ENCODE peak calls at places on chromosome 14, in five cellular contexts. D is CD8-positive, alpha-beta T cell; F is mammary epithelial cell; W is GM23248; V is left lung. U is an unnamed sample.

GRCh38 chr14:31232081-31232480 is 24.5 kb upstream of the HECTD1 start:
- DNase-seq in D (no peak), F (no peak), W (no peak), V (no peak), U (no peak)

GRCh38 chr14:88599761-88600439 is 37.1 kb downstream of the ZC3H14 start:
- DNase-seq in D (no peak), F (no peak), W (no peak), V (no peak), U (no peak)

GRCh38 chr14:28308727-28309126 is 457.9 kb upstream of the FOXG1 start:
- DNase-seq in D (no peak), F (peak; percentile 81), W (no peak), V (no peak), U (no peak)

GRCh38 chr14:55936691-55937090 is 181.5 kb upstream of the PELI2 start:
- DNase-seq in D (no peak), F (no peak), W (no peak), V (no peak), U (no peak)

GRCh38 chr14:89447182-89447970 is 30.3 kb upstream of the FOXN3 start:
- DNase-seq in D (no peak), F (no peak), W (no peak), V (no peak), U (no peak)

GRCh38 chr14:63717704-63718103 is 10.2 kb downstream of the SGPP1 start:
- DNase-seq in D (no peak), F (peak; percentile 20), W (peak; percentile 61), V (no peak), U (no peak)

GRCh38 chr14:33642080-33642479 is 308.8 kb downstream of the EGLN3 start:
- DNase-seq in D (no peak), F (no peak), W (no peak), V (no peak), U (no peak)

GRCh38 chr14:53399057-53399456 is 245.9 kb upstream of the DDHD1 start:
- DNase-seq in D (no peak), F (no peak), W (peak; percentile 42), V (no peak), U (no peak)

GRCh38 chr14:47269788-47270492 is 405.5 kb downstream of the MDGA2 start:
- DNase-seq in D (no peak), F (no peak), W (peak; percentile 4), V (no peak), U (no peak)

GRCh38 chr14:61736751-61737150 is 25.5 kb upstream of the SNAPC1 start:
- DNase-seq in D (no peak), F (no peak), W (peak; percentile 33), V (no peak), U (no peak)

GRCh38 chr14:53004976-53005375 is 54.1 kb upstream of the FERMT2 start:
- DNase-seq in D (no peak), F (no peak), W (peak; percentile 18), V (no peak), U (no peak)

GRCh38 chr14:84493779-84494178 is 1036.2 kb upstream of the FLRT2 start:
- DNase-seq in D (no peak), F (no peak), W (no peak), V (no peak), U (no peak)

GRCh38 chr14:68042591-68043210 is 223.1 kb downstream of the RAD51B start:
- DNase-seq in D (no peak), F (peak; percentile 39), W (no peak), V (no peak), U (no peak)

GRCh38 chr14:104680056-104680805 is 9.2 kb upstream of the INF2 start:
- DNase-seq in D (no peak), F (peak; percentile 85), W (peak; percentile 95), V (peak; percentile 81), U (no peak)

GRCh38 chr14:104683653-104684448 is 5.6 kb upstream of the INF2 start:
- DNase-seq in D (no peak), F (no peak), W (no peak), V (peak; percentile 70), U (no peak)

GRCh38 chr14:104681689-104682074 is 7.7 kb upstream of the INF2 start:
- DNase-seq in D (no peak), F (peak; percentile 77), W (peak; percentile 82), V (peak; percentile 89), U (peak; percentile 88)

GRCh38 chr14:104680806-104681688 is 8.4 kb upstream of the INF2 start:
- DNase-seq in D (no peak), F (peak; percentile 89), W (peak; percentile 94), V (peak; percentile 83), U (peak; percentile 91)

GRCh38 chr14:104682107-104682593 is 7.3 kb upstream of the INF2 start:
- DNase-seq in D (no peak), F (no peak), W (no peak), V (peak; percentile 70), U (no peak)
- H3K27ac ChIP-seq in D (no peak overlapping the region), F (peak overlapping the region; percentile 25), W (peak overlapping the region; percentile 98), V (peak overlapping the region; percentile 81), U (peak overlapping the region; percentile 63)

GRCh38 chr14:65075628-65076325 is 26.5 kb downstream of the MAX start:
- DNase-seq in D (no peak), F (no peak), W (no peak), V (peak; percentile 79), U (no peak)

GRCh38 chr14:65079788-65080187 is 22.5 kb downstream of the MAX start:
- DNase-seq in D (no peak), F (no peak), W (no peak), V (no peak), U (no peak)

GRCh38 chr14:65074449-65075155 is 27.7 kb downstream of the MAX start:
- DNase-seq in D (no peak), F (no peak), W (no peak), V (no peak), U (no peak)

GRCh38 chr14:65079201-65079600 is 23.1 kb downstream of the MAX start:
- DNase-seq in D (no peak), F (no peak), W (no peak), V (no peak), U (no peak)

DNA sequence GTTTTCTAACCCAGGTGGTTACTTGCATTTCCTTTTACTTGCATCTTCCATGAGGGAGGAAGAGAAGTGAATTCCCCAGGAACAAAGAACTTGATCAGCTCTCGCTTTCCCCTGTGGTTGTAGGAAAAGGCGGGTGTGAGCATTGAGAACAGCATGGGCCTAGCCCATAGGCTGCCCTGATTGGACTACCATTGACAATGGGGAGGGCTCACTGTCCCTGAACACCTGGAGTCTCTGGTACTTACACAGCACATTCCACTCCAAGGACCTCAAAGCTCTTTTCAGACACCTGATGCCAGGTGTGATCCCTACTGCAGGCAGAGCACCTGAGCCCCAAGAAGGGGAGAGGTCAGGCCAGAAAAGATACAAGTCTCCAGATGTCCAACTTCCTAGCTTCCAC is 25.0 kb downstream of the MAX start:
- DNase-seq in D (no peak), F (no peak), W (no peak), V (no peak), U (no peak)
- H3K36me3 ChIP-seq in D (peaks cover 45% of the 10 kb centered on the region), F (peaks cover 35% of the 10 kb centered on the region), W (peaks cover 58% of the 10 kb centered on the region), V (peaks cover 75% of the 10 kb centered on the region), U (no peaks in the 10 kb centered on the region)

GRCh38 chr14:22225526-22226133 is 363.4 kb downstream of the DAD1 start:
- DNase-seq in D (no peak), F (peak; percentile 16), W (peak; percentile 39), V (no peak), U (no peak)
- H3K27ac ChIP-seq in D (no peak overlapping the region), F (no peak overlapping the region), W (no peak overlapping the region), V (no peak overlapping the region), U (no peak overlapping the region)

DNA sequence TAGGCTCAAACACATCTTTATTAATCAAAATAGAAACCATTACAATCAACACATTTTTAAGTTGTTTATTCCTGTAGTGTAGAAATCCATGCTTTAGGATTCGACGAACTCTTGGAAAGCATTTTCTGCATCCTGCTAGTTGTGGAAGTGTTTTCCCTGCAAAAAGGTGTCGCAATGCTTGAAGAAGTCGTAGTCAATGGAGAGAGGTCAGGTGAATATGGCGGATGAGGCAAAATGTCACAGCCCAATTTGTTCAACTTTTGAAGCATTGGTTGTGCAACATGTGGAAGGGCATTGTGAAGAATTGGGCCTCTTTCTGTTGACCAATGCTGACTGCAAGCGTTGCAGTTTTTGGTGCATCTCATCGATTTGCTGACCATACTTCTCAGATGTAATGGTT is 4.2 kb upstream of the ARID4A start:
- DNase-seq in D (no peak), F (no peak), W (no peak), V (no peak), U (no peak)
- H3K36me3 ChIP-seq in D (peaks cover 41% of the 10 kb centered on the region), F (peaks cover 32% of the 10 kb centered on the region), W (peaks cover 47% of the 10 kb centered on the region), V (peaks cover 64% of the 10 kb centered on the region), U (no peaks in the 10 kb centered on the region)

DNA sequence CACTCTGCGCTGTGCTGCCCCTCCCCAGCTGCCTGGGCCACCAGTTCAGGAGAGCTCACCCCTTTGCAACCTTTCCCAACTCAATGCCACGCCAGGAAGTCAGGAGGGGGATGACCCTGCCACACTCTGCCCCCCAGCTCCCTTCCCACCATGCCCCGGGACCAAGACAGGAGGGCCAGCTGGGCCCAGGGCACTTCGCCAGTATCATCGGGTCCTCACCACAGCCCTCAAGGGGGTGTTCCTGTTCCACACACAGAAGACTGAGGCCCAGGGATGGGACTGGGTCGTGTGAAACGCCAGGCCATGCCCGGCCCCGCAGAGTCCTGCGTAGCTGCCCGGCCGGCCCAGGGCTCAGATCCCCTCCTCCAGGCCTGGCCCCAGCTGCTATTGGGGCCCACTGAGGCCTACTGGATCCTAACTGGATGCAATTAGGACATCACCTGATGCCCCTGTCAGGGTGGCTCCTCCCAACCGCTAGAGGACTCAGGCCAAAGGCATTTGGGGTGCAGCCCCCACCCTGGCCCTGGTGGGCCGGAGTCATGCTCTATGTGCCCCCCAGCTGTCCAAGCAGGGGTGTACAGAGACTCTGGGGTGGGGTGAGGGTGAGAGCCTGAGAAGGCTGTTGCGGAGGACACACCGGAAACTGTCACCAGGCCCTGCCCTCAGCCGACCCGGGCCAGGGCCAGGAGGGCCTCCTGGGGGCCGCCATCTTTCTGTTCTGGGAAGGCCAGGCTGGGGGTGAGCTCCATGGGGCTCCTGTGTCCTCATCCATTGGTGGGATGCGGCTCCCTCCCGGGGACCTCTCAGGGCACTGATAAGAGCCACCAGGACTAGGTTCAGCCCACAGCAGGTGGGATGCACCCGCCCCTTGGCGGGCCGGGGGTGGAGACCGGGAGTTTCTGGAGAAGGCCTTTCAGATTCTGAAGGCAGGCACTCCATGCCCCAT is 29.3 kb upstream of the ANKRD9 start:
- DNase-seq in D (no peak), F (no peak), W (no peak), V (no peak), U (no peak)
- H3K27ac ChIP-seq in D (no peak overlapping the region), F (no peak overlapping the region), W (no peak overlapping the region), V (no peak overlapping the region), U (no peak overlapping the region)

GRCh38 chr14:92942976-92943710 is 20.2 kb downstream of the CHGA start:
- DNase-seq in D (no peak), F (no peak), W (no peak), V (peak; percentile 69), U (no peak)

GRCh38 chr14:92945544-92945943 is 22.6 kb downstream of the CHGA start:
- DNase-seq in D (no peak), F (no peak), W (no peak), V (peak; percentile 57), U (no peak)

GRCh38 chr14:92945959-92946846 is 23.3 kb downstream of the CHGA start:
- DNase-seq in D (no peak), F (peak; percentile 48), W (peak; percentile 21), V (peak; percentile 82), U (peak; percentile 88)

GRCh38 chr14:92943855-92944570 is 21.1 kb downstream of the CHGA start:
- DNase-seq in D (no peak), F (no peak), W (no peak), V (peak; percentile 70), U (no peak)

GRCh38 chr14:92944976-92945375 is 22.0 kb downstream of the CHGA start:
- DNase-seq in D (no peak), F (no peak), W (no peak), V (peak; percentile 75), U (no peak)
- H3K36me3 ChIP-seq in D (peaks cover 37% of the 10 kb centered on the region), F (peaks cover 7% of the 10 kb centered on the region), W (no peaks in the 10 kb centered on the region), V (peaks cover 99% of the 10 kb centered on the region), U (no peaks in the 10 kb centered on the region)

GRCh38 chr14:75427126-75427481 is 718 bp upstream of the JDP2 start:
- DNase-seq in D (no peak), F (no peak), W (no peak), V (peak; percentile 84), U (no peak)
- H3K27ac ChIP-seq in D (no peak overlapping the region), F (no peak overlapping the region), W (peak overlapping the region; percentile 32), V (peak overlapping the region; percentile 84), U (peak overlapping the region; percentile 90)